ENCODE peak calls at places on chromosome 21, in ten cellular contexts. One of them, this sample, is unnamed.

GRCh38 chr21:15788847-15789548 is 59.2 kb downstream of the USP25 start:
- DNase-seq in H9: no peak
- DNase-seq in heart right ventricle: no peak
- DNase-seq in Panc1: no peak
- DNase-seq in spleen: no peak
- DNase-seq in adrenal gland: no peak
- DNase-seq in fibroblast of lung: peak; percentile 70
- DNase-seq in colonic mucosa: no peak
- DNase-seq in thyroid gland: no peak
- DNase-seq in ascending aorta: no peak
- DNase-seq in this sample: peak; percentile 44

GRCh38 chr21:33543505-33544129 is 779 bp downstream of the SON start:
- DNase-seq in H9: peak; percentile 66
- DNase-seq in ascending aorta: peak; percentile 81
- DNase-seq in fibroblast of lung: no peak
- DNase-seq in thyroid gland: peak; percentile 68
- DNase-seq in Panc1: no peak
- DNase-seq in heart right ventricle: peak; percentile 81
- DNase-seq in spleen: peak; percentile 94
- DNase-seq in colonic mucosa: peak; percentile 81
- DNase-seq in adrenal gland: peak; percentile 75
- DNase-seq in this sample: no peak

GRCh38 chr21:26115899-26116298 is 54.7 kb downstream of the APP start:
- DNase-seq in spleen: no peak
- DNase-seq in H9: no peak
- DNase-seq in adrenal gland: no peak
- DNase-seq in Panc1: no peak
- DNase-seq in thyroid gland: no peak
- DNase-seq in colonic mucosa: no peak
- DNase-seq in ascending aorta: no peak
- DNase-seq in heart right ventricle: no peak
- DNase-seq in fibroblast of lung: peak; percentile 66
- DNase-seq in this sample: peak; percentile 72

GRCh38 chr21:28489197-28489596 is 503.5 kb downstream of the LTN1 start:
- DNase-seq in heart right ventricle: no peak
- DNase-seq in adrenal gland: no peak
- DNase-seq in fibroblast of lung: peak; percentile 30
- DNase-seq in colonic mucosa: no peak
- DNase-seq in spleen: no peak
- DNase-seq in Panc1: no peak
- DNase-seq in thyroid gland: no peak
- DNase-seq in H9: no peak
- DNase-seq in ascending aorta: no peak
- DNase-seq in this sample: no peak

GRCh38 chr21:18340387-18340942 is 63.1 kb downstream of the TMPRSS15 start:
- DNase-seq in H9: no peak
- DNase-seq in colonic mucosa: no peak
- DNase-seq in fibroblast of lung: no peak
- DNase-seq in spleen: no peak
- DNase-seq in thyroid gland: no peak
- DNase-seq in ascending aorta: no peak
- DNase-seq in Panc1: no peak
- DNase-seq in adrenal gland: no peak
- DNase-seq in heart right ventricle: no peak
- DNase-seq in this sample: no peak

GRCh38 chr21:36994501-36995189 is 11.9 kb upstream of the RIPPLY3 start:
- DNase-seq in thyroid gland: peak; percentile 10
- DNase-seq in colonic mucosa: no peak
- DNase-seq in H9: peak; percentile 87
- DNase-seq in spleen: no peak
- DNase-seq in ascending aorta: no peak
- DNase-seq in Panc1: no peak
- DNase-seq in adrenal gland: no peak
- DNase-seq in heart right ventricle: no peak
- DNase-seq in fibroblast of lung: peak; percentile 50
- DNase-seq in this sample: peak; percentile 47

GRCh38 chr21:28714795-28715464 is 277.7 kb downstream of the LTN1 start:
- DNase-seq in ascending aorta: no peak
- DNase-seq in adrenal gland: no peak
- DNase-seq in fibroblast of lung: peak; percentile 89
- DNase-seq in thyroid gland: no peak
- DNase-seq in spleen: no peak
- DNase-seq in Panc1: no peak
- DNase-seq in H9: no peak
- DNase-seq in heart right ventricle: no peak
- DNase-seq in colonic mucosa: no peak
- DNase-seq in this sample: peak; percentile 46

GRCh38 chr21:29613021-29613420 is 314.3 kb downstream of the BACH1 start:
- DNase-seq in ascending aorta: no peak
- DNase-seq in spleen: no peak
- DNase-seq in Panc1: no peak
- DNase-seq in thyroid gland: no peak
- DNase-seq in fibroblast of lung: peak; percentile 57
- DNase-seq in heart right ventricle: no peak
- DNase-seq in H9: no peak
- DNase-seq in adrenal gland: no peak
- DNase-seq in colonic mucosa: no peak
- DNase-seq in this sample: peak; percentile 5

GRCh38 chr21:15848632-15849031 is 118.8 kb downstream of the USP25 start:
- DNase-seq in H9: no peak
- DNase-seq in thyroid gland: no peak
- DNase-seq in colonic mucosa: no peak
- DNase-seq in fibroblast of lung: peak; percentile 75
- DNase-seq in spleen: no peak
- DNase-seq in heart right ventricle: no peak
- DNase-seq in adrenal gland: no peak
- DNase-seq in Panc1: no peak
- DNase-seq in ascending aorta: no peak
- DNase-seq in this sample: peak; percentile 36

GRCh38 chr21:46253610-46254124 is 25.1 kb upstream of the LSS start:
- DNase-seq in ascending aorta: no peak
- DNase-seq in heart right ventricle: no peak
- DNase-seq in Panc1: no peak
- DNase-seq in fibroblast of lung: no peak
- DNase-seq in colonic mucosa: no peak
- DNase-seq in thyroid gland: no peak
- DNase-seq in adrenal gland: no peak
- DNase-seq in H9: no peak
- DNase-seq in spleen: no peak
- DNase-seq in this sample: peak; percentile 25

GRCh38 chr21:26850116-26850643 is 5.0 kb upstream of the ADAMTS1 start:
- DNase-seq in Panc1: no peak
- DNase-seq in colonic mucosa: no peak
- DNase-seq in ascending aorta: no peak
- DNase-seq in adrenal gland: no peak
- DNase-seq in thyroid gland: peak; percentile 13
- DNase-seq in fibroblast of lung: peak; percentile 29
- DNase-seq in H9: no peak
- DNase-seq in spleen: no peak
- DNase-seq in heart right ventricle: no peak
- DNase-seq in this sample: no peak

GRCh38 chr21:32257952-32258785 is 20.7 kb downstream of the MIS18A start:
- DNase-seq in spleen: no peak
- DNase-seq in heart right ventricle: peak; percentile 67
- DNase-seq in H9: peak; percentile 68
- DNase-seq in thyroid gland: peak; percentile 83
- DNase-seq in fibroblast of lung: peak; percentile 71
- DNase-seq in ascending aorta: peak; percentile 85
- DNase-seq in colonic mucosa: peak; percentile 67
- DNase-seq in adrenal gland: peak; percentile 82
- DNase-seq in Panc1: peak; percentile 53
- DNase-seq in this sample: peak; percentile 85

GRCh38 chr21:46116189-46116845 is 18.4 kb downstream of the COL6A2 start:
- DNase-seq in adrenal gland: no peak
- DNase-seq in spleen: peak; percentile 67
- DNase-seq in H9: peak; percentile 23
- DNase-seq in Panc1: no peak
- DNase-seq in fibroblast of lung: no peak
- DNase-seq in colonic mucosa: no peak
- DNase-seq in ascending aorta: peak; percentile 62
- DNase-seq in thyroid gland: peak; percentile 0
- DNase-seq in heart right ventricle: peak; percentile 3
- DNase-seq in this sample: no peak

GRCh38 chr21:44697811-44698734 is 1.1 kb downstream of the KRTAP10-12 start:
- DNase-seq in fibroblast of lung: no peak
- DNase-seq in H9: peak; percentile 57
- DNase-seq in adrenal gland: no peak
- DNase-seq in spleen: no peak
- DNase-seq in thyroid gland: no peak
- DNase-seq in colonic mucosa: peak; percentile 10
- DNase-seq in Panc1: no peak
- DNase-seq in heart right ventricle: no peak
- DNase-seq in ascending aorta: peak; percentile 50
- DNase-seq in this sample: no peak
- H3K27me3 ChIP-seq in fibroblast of lung: peaks cover 5% of the 10 kb centered on the region
- H3K27me3 ChIP-seq in H9: no peaks in the 10 kb centered on the region
- H3K27me3 ChIP-seq in adrenal gland: peaks cover 39% of the 10 kb centered on the region
- H3K27me3 ChIP-seq in spleen: peaks cover 70% of the 10 kb centered on the region
- H3K27me3 ChIP-seq in thyroid gland: no peaks in the 10 kb centered on the region
- H3K27me3 ChIP-seq in colonic mucosa: peaks cover 12% of the 10 kb centered on the region
- H3K27me3 ChIP-seq in Panc1: no peaks in the 10 kb centered on the region
- H3K27me3 ChIP-seq in heart right ventricle: peaks cover 70% of the 10 kb centered on the region
- H3K27me3 ChIP-seq in ascending aorta: no peaks in the 10 kb centered on the region
- H3K27me3 ChIP-seq in this sample: peaks cover 18% of the 10 kb centered on the region

DNA sequence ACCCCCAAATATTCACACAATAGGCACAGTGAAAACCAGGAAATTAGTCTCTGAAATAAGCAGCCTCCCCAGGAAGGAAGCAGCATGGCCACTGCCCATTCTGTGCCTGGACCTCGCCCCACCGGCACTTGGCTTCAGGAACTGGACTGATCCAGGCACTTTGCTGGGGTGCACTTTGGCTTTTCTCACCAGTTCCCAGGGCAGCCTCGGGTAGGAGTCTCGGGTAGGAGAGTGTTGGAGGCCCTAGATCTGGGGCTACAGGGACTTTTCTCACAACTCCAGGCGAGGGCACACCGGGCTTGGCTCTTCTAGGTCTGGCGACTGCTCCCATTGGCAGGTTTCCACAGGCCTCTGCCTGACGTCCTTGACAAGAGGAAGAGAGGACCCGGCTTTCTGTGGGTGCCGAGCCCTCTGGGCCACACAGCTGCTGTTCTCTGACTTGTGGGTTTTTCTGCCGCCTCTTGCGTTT is 18.7 kb downstream of the ADARB1 start:
- DNase-seq in H9: no peak
- DNase-seq in Panc1: no peak
- DNase-seq in heart right ventricle: peak; percentile 54
- DNase-seq in colonic mucosa: no peak
- DNase-seq in ascending aorta: no peak
- DNase-seq in spleen: peak; percentile 79
- DNase-seq in thyroid gland: no peak
- DNase-seq in fibroblast of lung: no peak
- DNase-seq in adrenal gland: peak; percentile 57
- DNase-seq in this sample: no peak
- H3K4me1 ChIP-seq in H9: no peaks in the 10 kb centered on the region
- H3K4me1 ChIP-seq in Panc1: no peaks in the 10 kb centered on the region
- H3K4me1 ChIP-seq in heart right ventricle: peaks cover 48% of the 10 kb centered on the region
- H3K4me1 ChIP-seq in colonic mucosa: no peaks in the 10 kb centered on the region
- H3K4me1 ChIP-seq in ascending aorta: peaks cover 52% of the 10 kb centered on the region
- H3K4me1 ChIP-seq in spleen: peaks cover 36% of the 10 kb centered on the region
- H3K4me1 ChIP-seq in thyroid gland: no peaks in the 10 kb centered on the region
- H3K4me1 ChIP-seq in fibroblast of lung: no peaks in the 10 kb centered on the region
- H3K4me1 ChIP-seq in adrenal gland: peaks cover 23% of the 10 kb centered on the region
- H3K4me1 ChIP-seq in this sample: peaks cover 28% of the 10 kb centered on the region

DNA sequence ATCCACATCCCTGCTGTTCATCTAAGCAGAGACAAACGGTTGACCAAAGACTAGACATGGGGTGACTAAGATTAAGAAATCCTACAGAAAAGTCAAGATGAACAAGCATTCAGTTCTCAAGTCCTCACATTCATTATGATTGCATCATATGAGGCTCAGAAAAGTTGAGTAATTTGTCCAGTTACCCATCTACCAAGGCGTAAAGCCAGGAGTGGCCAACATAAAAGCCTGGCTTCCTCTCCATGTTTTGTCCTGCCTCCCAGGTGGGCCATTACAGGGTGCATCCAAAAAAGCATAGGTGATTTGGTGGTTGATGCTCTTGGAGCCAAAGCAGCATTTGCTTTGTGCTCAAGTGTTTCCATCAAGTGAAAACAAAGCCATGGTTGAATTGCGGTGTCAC is 53.8 kb downstream of the KCNJ15 start:
- DNase-seq in heart right ventricle: no peak
- DNase-seq in fibroblast of lung: peak; percentile 52
- DNase-seq in thyroid gland: peak; percentile 52
- DNase-seq in H9: no peak
- DNase-seq in adrenal gland: no peak
- DNase-seq in colonic mucosa: no peak
- DNase-seq in Panc1: no peak
- DNase-seq in spleen: no peak
- DNase-seq in ascending aorta: no peak
- DNase-seq in this sample: peak; percentile 87
- H3K27me3 ChIP-seq in heart right ventricle: no peaks in the 10 kb centered on the region
- H3K27me3 ChIP-seq in fibroblast of lung: no peaks in the 10 kb centered on the region
- H3K27me3 ChIP-seq in thyroid gland: no peaks in the 10 kb centered on the region
- H3K27me3 ChIP-seq in H9: no peaks in the 10 kb centered on the region
- H3K27me3 ChIP-seq in adrenal gland: no peaks in the 10 kb centered on the region
- H3K27me3 ChIP-seq in colonic mucosa: no peaks in the 10 kb centered on the region
- H3K27me3 ChIP-seq in Panc1: no peaks in the 10 kb centered on the region
- H3K27me3 ChIP-seq in spleen: no peaks in the 10 kb centered on the region
- H3K27me3 ChIP-seq in ascending aorta: no peaks in the 10 kb centered on the region
- H3K27me3 ChIP-seq in this sample: no peaks in the 10 kb centered on the region

GRCh38 chr21:35548904-35549615 is 500.0 kb upstream of the RUNX1 start:
- DNase-seq in heart right ventricle: no peak
- DNase-seq in Panc1: no peak
- DNase-seq in spleen: no peak
- DNase-seq in thyroid gland: no peak
- DNase-seq in ascending aorta: no peak
- DNase-seq in adrenal gland: no peak
- DNase-seq in colonic mucosa: no peak
- DNase-seq in fibroblast of lung: peak; percentile 40
- DNase-seq in H9: no peak
- DNase-seq in this sample: no peak

GRCh38 chr21:35547946-35548774 is 499.1 kb upstream of the RUNX1 start:
- DNase-seq in colonic mucosa: no peak
- DNase-seq in fibroblast of lung: no peak
- DNase-seq in thyroid gland: no peak
- DNase-seq in heart right ventricle: no peak
- DNase-seq in spleen: no peak
- DNase-seq in Panc1: no peak
- DNase-seq in adrenal gland: no peak
- DNase-seq in H9: no peak
- DNase-seq in ascending aorta: no peak
- DNase-seq in this sample: no peak

GRCh38 chr21:35540950-35541632 is 492.0 kb upstream of the RUNX1 start:
- DNase-seq in spleen: no peak
- DNase-seq in ascending aorta: no peak
- DNase-seq in H9: no peak
- DNase-seq in Panc1: no peak
- DNase-seq in fibroblast of lung: peak; percentile 20
- DNase-seq in colonic mucosa: no peak
- DNase-seq in heart right ventricle: no peak
- DNase-seq in adrenal gland: no peak
- DNase-seq in thyroid gland: no peak
- DNase-seq in this sample: peak; percentile 26

DNA sequence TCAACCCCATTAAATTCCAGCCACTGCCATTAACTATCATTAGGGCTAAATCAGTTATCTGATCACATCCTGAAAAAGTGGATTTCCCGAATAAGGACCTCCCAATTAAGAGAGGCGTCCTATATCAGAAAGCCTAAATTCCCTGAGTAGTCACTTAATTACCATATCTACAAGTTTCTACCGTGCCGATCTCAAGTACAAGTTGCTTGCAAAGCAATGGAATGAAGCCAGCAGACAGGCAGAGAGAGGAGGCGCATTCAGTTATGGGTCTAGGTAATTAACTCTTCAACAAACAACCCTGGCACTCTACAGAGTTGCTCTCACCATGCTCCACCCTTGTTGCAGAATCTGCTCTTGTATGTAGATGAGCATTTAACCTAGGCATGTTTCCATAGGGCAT is 494.6 kb upstream of the RUNX1 start:
- DNase-seq in ascending aorta: no peak
- DNase-seq in spleen: no peak
- DNase-seq in colonic mucosa: no peak
- DNase-seq in Panc1: no peak
- DNase-seq in heart right ventricle: no peak
- DNase-seq in fibroblast of lung: no peak
- DNase-seq in thyroid gland: no peak
- DNase-seq in adrenal gland: no peak
- DNase-seq in H9: no peak
- DNase-seq in this sample: no peak
- H3K4me1 ChIP-seq in ascending aorta: no peaks in the 10 kb centered on the region
- H3K4me1 ChIP-seq in spleen: no peaks in the 10 kb centered on the region
- H3K4me1 ChIP-seq in colonic mucosa: no peaks in the 10 kb centered on the region
- H3K4me1 ChIP-seq in Panc1: no peaks in the 10 kb centered on the region
- H3K4me1 ChIP-seq in heart right ventricle: no peaks in the 10 kb centered on the region
- H3K4me1 ChIP-seq in fibroblast of lung: no peaks in the 10 kb centered on the region
- H3K4me1 ChIP-seq in thyroid gland: no peaks in the 10 kb centered on the region
- H3K4me1 ChIP-seq in adrenal gland: no peaks in the 10 kb centered on the region
- H3K4me1 ChIP-seq in H9: no peaks in the 10 kb centered on the region
- H3K4me1 ChIP-seq in this sample: no peaks in the 10 kb centered on the region